ENCODE peak calls at places on chromosomes 1 and 21, in seven cellular contexts. One of them, this sample, is unnamed.

GRCh38 chr1:109931189-109931672 is 20.6 kb downstream of the CSF1 start:
- DNase-seq in activated CD4-positive, alpha-beta T cell treated with anti-CD3 and anti-CD28 coated beads, Interleukin-2, amount 10 ng/mL, durations not matched to agents 7 days and 5 days: no peak
- DNase-seq in ecto neural progenitor cell: peak; percentile 94
- DNase-seq in HTR-8/SVneo: no peak
- DNase-seq in nephron progenitor cell: peak; percentile 98
- DNase-seq in right lobe of liver: peak; percentile 81
- DNase-seq in mesenchymal stem cell: peak; percentile 90
- DNase-seq in this sample: peak; percentile 78

GRCh38 chr1:184116287-184116686 is 64.8 kb downstream of the TSEN15 start:
- DNase-seq in HTR-8/SVneo: no peak
- DNase-seq in activated CD4-positive, alpha-beta T cell treated with anti-CD3 and anti-CD28 coated beads, Interleukin-2, amount 10 ng/mL, durations not matched to agents 7 days and 5 days: no peak
- DNase-seq in ecto neural progenitor cell: no peak
- DNase-seq in right lobe of liver: no peak
- DNase-seq in mesenchymal stem cell: peak; percentile 45
- DNase-seq in nephron progenitor cell: peak; percentile 6
- DNase-seq in this sample: no peak

GRCh38 chr1:12473596-12474329 is 144.2 kb downstream of the DHRS3 start:
- DNase-seq in HTR-8/SVneo: no peak
- DNase-seq in activated CD4-positive, alpha-beta T cell treated with anti-CD3 and anti-CD28 coated beads, Interleukin-2, amount 10 ng/mL, durations not matched to agents 7 days and 5 days: no peak
- DNase-seq in mesenchymal stem cell: no peak
- DNase-seq in ecto neural progenitor cell: no peak
- DNase-seq in nephron progenitor cell: no peak
- DNase-seq in right lobe of liver: peak; percentile 74
- DNase-seq in this sample: no peak

GRCh38 chr21:15893902-15894301 is 164.1 kb downstream of the USP25 start:
- DNase-seq in ecto neural progenitor cell: no peak
- DNase-seq in nephron progenitor cell: no peak
- DNase-seq in activated CD4-positive, alpha-beta T cell treated with anti-CD3 and anti-CD28 coated beads, Interleukin-2, amount 10 ng/mL, durations not matched to agents 7 days and 5 days: no peak
- DNase-seq in mesenchymal stem cell: no peak
- DNase-seq in right lobe of liver: no peak
- DNase-seq in HTR-8/SVneo: no peak
- DNase-seq in this sample: no peak

GRCh38 chr1:36225298-36225899 is 1.2 kb downstream of the THRAP3 start:
- DNase-seq in nephron progenitor cell: no peak
- DNase-seq in HTR-8/SVneo: no peak
- DNase-seq in mesenchymal stem cell: no peak
- DNase-seq in activated CD4-positive, alpha-beta T cell treated with anti-CD3 and anti-CD28 coated beads, Interleukin-2, amount 10 ng/mL, durations not matched to agents 7 days and 5 days: no peak
- DNase-seq in ecto neural progenitor cell: no peak
- DNase-seq in right lobe of liver: peak; percentile 6
- DNase-seq in this sample: no peak

GRCh38 chr1:10459185-10459584 is 9.4 kb downstream of the CORT start:
- DNase-seq in right lobe of liver: no peak
- DNase-seq in activated CD4-positive, alpha-beta T cell treated with anti-CD3 and anti-CD28 coated beads, Interleukin-2, amount 10 ng/mL, durations not matched to agents 7 days and 5 days: no peak
- DNase-seq in HTR-8/SVneo: peak; percentile 60
- DNase-seq in mesenchymal stem cell: peak; percentile 83
- DNase-seq in ecto neural progenitor cell: no peak
- DNase-seq in nephron progenitor cell: no peak
- DNase-seq in this sample: peak; percentile 20

GRCh38 chr1:182580736-182581135 is 8.3 kb downstream of the RNASEL start:
- DNase-seq in mesenchymal stem cell: no peak
- DNase-seq in ecto neural progenitor cell: no peak
- DNase-seq in right lobe of liver: no peak
- DNase-seq in nephron progenitor cell: no peak
- DNase-seq in activated CD4-positive, alpha-beta T cell treated with anti-CD3 and anti-CD28 coated beads, Interleukin-2, amount 10 ng/mL, durations not matched to agents 7 days and 5 days: no peak
- DNase-seq in HTR-8/SVneo: no peak
- DNase-seq in this sample: no peak

GRCh38 chr21:37435120-37435519 is 68.5 kb downstream of the DYRK1A start:
- DNase-seq in nephron progenitor cell: peak; percentile 65
- DNase-seq in right lobe of liver: no peak
- DNase-seq in HTR-8/SVneo: peak; percentile 62
- DNase-seq in mesenchymal stem cell: peak; percentile 94
- DNase-seq in activated CD4-positive, alpha-beta T cell treated with anti-CD3 and anti-CD28 coated beads, Interleukin-2, amount 10 ng/mL, durations not matched to agents 7 days and 5 days: peak; percentile 66
- DNase-seq in ecto neural progenitor cell: peak; percentile 67
- DNase-seq in this sample: no peak